ENCODE peak calls at places on chromosomes 16 and 17, in eight cellular contexts. F is hepatocyte; O is GM23338; W is aorta; D is adipocyte; K is CD8-positive, alpha-beta memory T cell; S is effector memory CD4-positive, alpha-beta T cell; U is mesendoderm. V is an unnamed sample. For H3K4me1, the result is how much of the 10 kb centered on the place peaks cover.

GRCh38 chr16:70253291-70254094 is 1.8 kb upstream of the EXOSC6 start:
- DNase-seq in D (peak), K (peak), W (no peak), F (peak), O (peak), S (peak), U (peak), V (peak)

GRCh38 chr17:42675984-42676423 is 790 bp downstream of the PLEKHH3 start:
- DNase-seq in K (no peak), S (no peak), F (peak), O (peak), D (peak), U (peak), W (peak), V (peak)

GRCh38 chr16:70582280-70582978 is 58.8 kb downstream of the SF3B3 start:
- DNase-seq in U (peak), O (peak), F (no peak), D (no peak), S (no peak), K (no peak), W (peak), V (no peak)

GRCh38 chr17:48175692-48176450 is 68.3 kb downstream of the SNX11 start:
- DNase-seq in U (no peak), K (no peak), O (no peak), F (no peak), D (peak), S (no peak), W (no peak), V (no peak)

GRCh38 chr17:55420776-55421178 is 858 bp downstream of the MMD start:
- DNase-seq in W (peak), K (peak), S (peak), U (peak), O (peak), F (peak), D (peak), V (peak)

GRCh38 chr16:15856901-15857778 is at the start of gene MYH11:
- DNase-seq in S (no peak), D (no peak), K (no peak), W (peak), O (peak), U (peak), F (no peak), V (no peak)

GRCh38 chr16:58502217-58502921 is 2.4 kb downstream of the NDRG4 start:
- DNase-seq in S (no peak), U (no peak), F (no peak), K (no peak), O (no peak), W (no peak), D (no peak), V (no peak)

GRCh38 chr17:80491478-80492342 is 15.3 kb upstream of the NPTX1 start:
- DNase-seq in K (no peak), U (peak), D (peak), F (peak), W (no peak), S (no peak), O (peak), V (no peak)

GRCh38 chr17:79842656-79843474 is 3.6 kb upstream of the CBX4 start:
- DNase-seq in W (no peak), O (peak), S (no peak), K (no peak), U (no peak), F (peak), D (peak), V (no peak)

GRCh38 chr17:13995856-13996635 is 73.3 kb upstream of the COX10 start:
- DNase-seq in S (no peak), O (no peak), W (no peak), K (no peak), F (no peak), D (peak), U (no peak), V (no peak)

GRCh38 chr16:72367841-72368240 is 195.9 kb upstream of the PMFBP1 start:
- DNase-seq in D (no peak), O (no peak), W (no peak), U (no peak), K (no peak), F (no peak), S (no peak), V (no peak)

GRCh38 chr16:6704306-6704705 is 628.3 kb upstream of the RBFOX1 start:
- DNase-seq in F (no peak), D (no peak), K (no peak), S (no peak), O (no peak), W (no peak), U (no peak), V (no peak)

GRCh38 chr17:36592316-36592710 is 634 bp downstream of the DHRS11 start:
- DNase-seq in D (peak), O (peak), S (no peak), F (peak), W (no peak), K (no peak), U (peak), V (no peak)

GRCh38 chr16:48366165-48367093 is 18.8 kb downstream of the SIAH1 start:
- DNase-seq in F (peak), S (peak), W (no peak), D (peak), O (peak), K (peak), U (peak), V (peak)

GRCh38 chr17:28745052-28745776 is 1.4 kb downstream of the TRAF4 start:
- DNase-seq in U (peak), K (no peak), D (peak), W (peak), O (peak), F (peak), S (no peak), V (peak)
- H3K4me1 ChIP-seq in U (under half), K (under half), D (under half), W (under half), O (under half), F (under half), S (under half), V (under half)

GRCh38 chr16:11742041-11742535 is 569 bp downstream of the TXNDC11 start:
- DNase-seq in D (no peak), S (peak), W (peak), O (no peak), K (no peak), U (peak), F (no peak), V (peak)
- H3K4me1 ChIP-seq in D (under half), S (under half), W (under half), O (under half), K (under half), U (under half), F (under half), V (under half)

DNA sequence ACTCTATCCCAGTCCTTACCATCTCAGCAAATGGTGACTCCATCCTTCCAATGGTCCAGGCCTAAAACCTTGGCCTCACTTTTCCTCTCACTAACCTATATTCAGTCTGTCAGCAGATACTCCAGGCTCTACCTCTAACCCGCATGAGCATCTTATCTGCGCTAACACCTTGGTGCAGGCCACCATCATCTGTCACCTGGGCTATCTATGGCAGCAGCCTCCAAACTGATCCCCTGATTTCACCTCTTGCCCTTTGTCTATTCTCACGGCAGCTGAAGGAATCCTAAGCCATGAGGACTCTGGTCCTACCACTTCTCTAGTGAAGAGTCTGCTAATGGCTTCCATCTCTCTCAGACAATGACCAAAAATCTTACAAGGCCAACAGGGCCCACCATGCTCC is 57.9 kb upstream of the CCL1 start:
- DNase-seq in K (no peak), D (no peak), O (no peak), S (no peak), W (no peak), U (no peak), F (no peak), V (no peak)
- H3K4me1 ChIP-seq in K (under half), D (under half), O (under half), S (under half), W (under half), U (under half), F (under half), V (under half)

GRCh38 chr17:39774043-39774442 is 36.3 kb downstream of the GRB7 start:
- DNase-seq in O (no peak), D (no peak), U (peak), W (no peak), K (no peak), F (no peak), S (no peak), V (no peak)

GRCh38 chr17:39775075-39775474 is 37.3 kb downstream of the GRB7 start:
- DNase-seq in U (no peak), S (no peak), D (no peak), K (no peak), W (no peak), O (no peak), F (no peak), V (no peak)

GRCh38 chr17:39772987-39773664 is 35.4 kb downstream of the GRB7 start:
- DNase-seq in W (no peak), S (no peak), K (peak), U (no peak), O (no peak), F (no peak), D (no peak), V (peak)

GRCh38 chr17:39777534-39778365 is 40.0 kb downstream of the GRB7 start:
- DNase-seq in U (no peak), W (no peak), S (no peak), D (no peak), O (no peak), K (peak), F (no peak), V (no peak)

DNA sequence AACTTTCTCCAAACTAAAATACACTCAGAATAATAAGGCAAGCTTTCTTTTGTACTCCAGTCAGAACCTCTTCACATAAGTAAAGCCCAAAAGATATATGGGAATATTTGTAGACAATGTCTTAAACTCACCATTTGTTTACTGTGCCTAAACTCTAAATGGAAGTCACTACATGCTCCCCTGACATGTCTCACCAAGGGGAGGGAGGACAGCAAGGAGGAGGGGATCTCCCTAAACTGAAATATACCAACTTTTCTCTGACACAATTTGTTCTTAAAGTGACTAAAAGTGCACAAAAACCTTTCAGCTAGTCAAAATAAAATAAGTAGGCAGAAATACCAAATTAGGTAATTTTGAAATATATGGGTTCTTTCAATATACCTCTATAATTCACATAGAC is 38.5 kb downstream of the GRB7 start:
- DNase-seq in O (no peak), F (no peak), S (no peak), D (no peak), K (no peak), U (no peak), W (no peak), V (no peak)
- H3K4me1 ChIP-seq in O (under half), F (under half), S (under half), D (under half), K (half or more), U (under half), W (under half), V (under half)

DNA sequence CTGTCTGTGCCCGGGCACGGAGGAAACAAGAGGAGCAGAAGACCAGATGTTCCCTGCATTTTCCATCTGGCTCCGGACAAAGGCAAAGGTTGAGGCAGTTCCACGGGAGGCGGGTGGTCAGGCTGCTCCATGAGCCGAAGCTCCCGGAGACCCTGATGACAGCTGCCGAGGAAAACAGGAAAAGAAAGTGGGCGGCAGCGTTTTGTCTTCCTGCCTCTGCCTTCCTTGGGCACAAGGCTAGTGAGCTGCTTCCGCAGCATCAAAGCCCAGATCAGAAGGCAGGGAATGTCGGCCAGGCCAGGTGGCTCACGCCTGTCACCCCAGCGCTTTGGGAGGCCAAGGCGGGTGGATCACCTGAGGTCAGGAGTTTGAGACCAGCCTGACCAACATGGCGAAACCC is 16.2 kb downstream of the SLC43A2 start:
- DNase-seq in K (no peak), F (peak), U (no peak), S (no peak), O (no peak), W (no peak), D (no peak), V (no peak)
- H3K4me1 ChIP-seq in K (under half), F (under half), U (under half), S (under half), O (under half), W (under half), D (under half), V (under half)

GRCh38 chr16:85652431-85653221 is 36.1 kb downstream of the GINS2 start:
- DNase-seq in U (peak), S (no peak), D (peak), O (no peak), K (no peak), F (peak), W (peak), V (peak)
- H3K4me1 ChIP-seq in U (under half), S (under half), D (under half), O (under half), K (under half), F (under half), W (under half), V (under half)

GRCh38 chr16:81551141-81551808 is 106.7 kb downstream of the CMIP start:
- DNase-seq in O (no peak), S (no peak), W (peak), U (peak), K (no peak), D (peak), F (no peak), V (no peak)

GRCh38 chr16:81548551-81548900 is 103.9 kb downstream of the CMIP start:
- DNase-seq in F (no peak), O (no peak), K (no peak), D (no peak), S (no peak), U (no peak), W (peak), V (no peak)

GRCh38 chr16:81550412-81550768 is 105.8 kb downstream of the CMIP start:
- DNase-seq in S (no peak), K (no peak), F (no peak), O (no peak), U (no peak), D (no peak), W (peak), V (peak)

GRCh38 chr16:81548901-81549546 is 104.4 kb downstream of the CMIP start:
- DNase-seq in U (no peak), F (peak), W (no peak), O (no peak), D (no peak), K (no peak), S (no peak), V (peak)

GRCh38 chr16:81549547-81550411 is 105.2 kb downstream of the CMIP start:
- DNase-seq in F (no peak), O (no peak), D (no peak), W (peak), K (no peak), S (no peak), U (no peak), V (no peak)
- H3K4me1 ChIP-seq in F (under half), O (under half), D (under half), W (under half), K (under half), S (under half), U (under half), V (under half)